ENCODE peak calls at places on chromosome 21, in four cellular contexts. W is K562, U is IMR-90, D is mammary epithelial cell. H is an unnamed sample.
A peak's percentile ranks its signal among the peaks of the same experiment; 100 is the strongest.

GRCh38 chr21:42532466-42533181 is 19.0 kb downstream of the SLC37A1 start:
- DNase-seq in W (no peak), U (peak; percentile 12), D (no peak), H (no peak)

GRCh38 chr21:32748529-32748928 is 20.7 kb upstream of the SYNJ1 start:
- DNase-seq in W (no peak), U (no peak), D (no peak), H (no peak)

GRCh38 chr21:16169810-16170209 is 440.0 kb downstream of the USP25 start:
- DNase-seq in W (no peak), U (no peak), D (no peak), H (no peak)

GRCh38 chr21:45618287-45618686 is 25.2 kb upstream of the PCBP3 start:
- DNase-seq in W (no peak), U (peak; percentile 47), D (no peak), H (no peak)

GRCh38 chr21:38352536-38353219 is 95.9 kb downstream of the KCNJ15 start:
- DNase-seq in W (peak; percentile 72), U (peak; percentile 76), D (peak; percentile 69), H (peak; percentile 70)

GRCh38 chr21:38591138-38591537 is 92.9 kb upstream of the ERG start:
- DNase-seq in W (no peak), U (no peak), D (no peak), H (no peak)

GRCh38 chr21:41816583-41817165 is 49.8 kb upstream of the RIPK4 start:
- DNase-seq in W (peak; percentile 90), U (peak; percentile 46), D (peak; percentile 38), H (peak; percentile 66)

GRCh38 chr21:42848932-42849758 is 30.2 kb downstream of the WDR4 start:
- DNase-seq in W (no peak), U (no peak), D (no peak), H (no peak)

GRCh38 chr21:43343992-43344886 is 82.7 kb downstream of the SIK1 start:
- DNase-seq in W (no peak), U (no peak), D (no peak), H (no peak)

GRCh38 chr21:45562401-45562800 is 20.2 kb upstream of the SLC19A1 start:
- DNase-seq in W (no peak), U (peak; percentile 35), D (no peak), H (no peak)

GRCh38 chr21:43467785-43468184 is 40.9 kb upstream of the SIK1 start:
- DNase-seq in W (no peak), U (no peak), D (no peak), H (no peak)

GRCh38 chr21:38848187-38848609 is 42.5 kb downstream of the ETS2 start:
- DNase-seq in W (no peak), U (no peak), D (no peak), H (no peak)

GRCh38 chr21:38567577-38568360 is 69.5 kb upstream of the ERG start:
- DNase-seq in W (no peak), U (peak; percentile 6), D (no peak), H (peak; percentile 16)

GRCh38 chr21:17782051-17782450 is 37.1 kb downstream of the C21orf91 start:
- DNase-seq in W (no peak), U (no peak), D (no peak), H (no peak)

GRCh38 chr21:26461500-26461899 is 111.6 kb downstream of the CYYR1 start:
- DNase-seq in W (no peak), U (no peak), D (peak; percentile 21), H (no peak)

GRCh38 chr21:33149166-33149565 is 79.2 kb downstream of the OLIG1 start:
- DNase-seq in W (no peak), U (no peak), D (no peak), H (no peak)

GRCh38 chr21:39630191-39630591 is 17.5 kb downstream of the B3GALT5 start:
- DNase-seq in W (no peak), U (peak; percentile 25), D (no peak), H (no peak)

GRCh38 chr21:42107177-42107880 is 36.2 kb downstream of the UMODL1 start:
- DNase-seq in W (peak; percentile 47), U (no peak), D (no peak), H (no peak)

GRCh38 chr21:41045534-41046268 is 122.3 kb upstream of the BACE2 start:
- DNase-seq in W (peak; percentile 32), U (no peak), D (no peak), H (no peak)

GRCh38 chr21:42421018-42421793 is 17.5 kb downstream of the UBASH3A start:
- DNase-seq in W (no peak), U (no peak), D (no peak), H (no peak)

GRCh38 chr21:28773036-28773435 is 219.6 kb downstream of the LTN1 start:
- DNase-seq in W (no peak), U (no peak), D (no peak), H (no peak)

GRCh38 chr21:45554477-45555175 is 12.4 kb upstream of the SLC19A1 start:
- DNase-seq in W (peak; percentile 93), U (peak; percentile 48), D (peak; percentile 48), H (peak; percentile 47)

GRCh38 chr21:42767561-42767835 is 111.8 kb downstream of the WDR4 start:
- DNase-seq in W (no peak), U (no peak), D (no peak), H (no peak)

GRCh38 chr21:17371470-17371869 is 141.4 kb upstream of the CXADR start:
- DNase-seq in W (no peak), U (peak; percentile 74), D (peak; percentile 80), H (no peak)

DNA sequence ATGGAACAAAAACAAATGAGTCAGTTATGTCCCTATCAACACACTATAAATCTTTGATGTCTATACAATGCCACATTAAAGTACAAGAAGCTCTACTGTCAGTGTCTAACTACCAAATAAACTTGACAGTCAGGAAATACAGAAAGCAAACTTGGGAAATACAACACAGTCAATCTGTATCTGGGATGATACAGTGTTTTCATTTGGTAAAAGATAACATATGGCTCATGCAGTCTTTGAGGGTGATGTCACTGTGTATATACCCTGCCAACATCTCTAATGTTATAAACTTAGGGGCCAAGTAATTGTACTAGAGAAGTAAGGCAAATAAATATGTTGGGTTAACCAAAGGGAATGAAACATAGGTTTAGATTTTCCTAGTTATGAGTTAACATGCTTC is 552.5 kb upstream of the ADAMTS5 start:
- DNase-seq in W (no peak), U (peak; percentile 97), D (peak; percentile 68), H (no peak)
- H3K9ac ChIP-seq in W (no peak overlapping the region), U (no peak overlapping the region), D (no peak overlapping the region), H (no peak overlapping the region)

DNA sequence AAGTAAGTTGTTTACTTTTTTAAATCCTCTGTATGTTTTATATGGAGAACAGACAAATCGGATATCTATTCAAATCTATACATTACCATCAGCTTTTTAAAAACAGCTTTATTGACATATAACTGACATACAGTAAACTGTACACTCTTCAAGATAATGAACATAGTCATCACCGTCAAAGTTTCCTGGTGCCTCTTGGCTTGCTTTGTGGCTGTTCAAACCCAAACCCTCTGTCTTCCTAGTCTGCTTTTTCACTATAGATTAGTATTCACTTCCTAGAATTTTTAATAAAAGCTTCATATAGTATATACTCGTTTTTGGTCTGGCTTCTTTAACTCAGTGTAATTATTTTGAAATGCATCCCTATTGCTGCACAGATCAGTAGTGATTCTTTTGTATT is 56.4 kb upstream of the TPTE start:
- DNase-seq in W (no peak), U (no peak), D (no peak), H (no peak)
- H3K9me3 ChIP-seq in W (no peaks in the 10 kb centered on the region), U (peaks cover 16% of the 10 kb centered on the region), D (peaks cover 51% of the 10 kb centered on the region), H (no peaks in the 10 kb centered on the region)

DNA sequence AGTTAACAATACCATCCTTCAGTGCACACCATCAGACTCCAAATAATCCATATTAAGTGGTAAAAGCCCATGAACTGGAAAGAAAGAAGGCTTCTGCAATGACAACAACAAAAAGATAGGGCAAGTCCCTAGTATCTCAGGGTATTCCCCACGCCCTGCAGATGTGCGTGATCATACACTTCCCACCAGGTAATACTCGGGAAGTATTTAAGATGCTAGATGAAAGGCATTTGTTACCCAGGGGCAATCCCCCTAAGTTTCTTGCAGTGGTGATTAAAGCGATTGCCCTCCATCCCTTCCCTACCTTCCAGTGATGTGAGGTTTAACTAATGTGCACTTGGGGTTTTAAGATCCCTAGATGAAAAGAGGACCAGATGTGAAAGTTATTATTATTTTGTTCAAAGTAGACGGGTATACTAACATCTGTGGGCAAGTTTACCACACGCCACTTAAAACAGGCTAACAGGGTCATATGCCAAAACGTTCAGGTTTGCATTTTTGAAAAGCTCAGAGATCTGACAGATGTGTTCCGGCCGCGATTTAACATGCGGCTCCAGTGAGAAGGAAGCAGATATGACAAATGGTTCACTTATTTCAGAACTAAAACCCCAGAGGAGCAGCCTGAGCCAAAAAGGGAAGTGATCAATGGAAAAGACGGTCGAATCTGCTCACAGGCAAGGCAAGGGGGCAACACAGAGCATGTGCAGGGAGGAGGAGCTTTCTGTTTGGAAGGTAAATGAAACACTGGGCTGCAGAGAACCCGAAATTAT is 17.4 kb downstream of the TIAM1 start:
- DNase-seq in W (no peak), U (no peak), D (no peak), H (no peak)
- H3K9ac ChIP-seq in W (no peak overlapping the region), U (no peak overlapping the region), D (no peak overlapping the region), H (no peak overlapping the region)

DNA sequence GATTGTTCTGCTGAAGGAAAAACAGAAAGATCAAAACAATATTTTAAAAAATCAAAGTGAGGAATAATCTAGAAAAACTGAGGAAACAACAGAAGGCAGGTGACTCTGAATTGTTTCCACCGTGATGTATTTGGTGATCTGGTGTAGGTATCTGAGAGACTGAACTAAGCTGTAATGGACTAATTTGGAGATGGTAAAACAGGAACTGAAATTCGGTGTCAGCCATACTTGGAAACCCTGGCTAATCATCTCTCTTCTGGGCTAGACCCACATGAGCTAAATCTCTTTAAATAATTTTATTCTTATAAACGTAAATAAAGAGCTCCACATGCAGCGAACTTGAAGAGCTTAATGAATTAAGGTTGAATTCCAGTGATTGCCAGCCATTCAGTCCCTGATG is 1226.1 kb downstream of the NCAM2 start:
- DNase-seq in W (no peak), U (no peak), D (no peak), H (no peak)
- H3K9me3 ChIP-seq in W (no peaks in the 10 kb centered on the region), U (no peaks in the 10 kb centered on the region), D (peaks cover 12% of the 10 kb centered on the region), H (no peaks in the 10 kb centered on the region)

DNA sequence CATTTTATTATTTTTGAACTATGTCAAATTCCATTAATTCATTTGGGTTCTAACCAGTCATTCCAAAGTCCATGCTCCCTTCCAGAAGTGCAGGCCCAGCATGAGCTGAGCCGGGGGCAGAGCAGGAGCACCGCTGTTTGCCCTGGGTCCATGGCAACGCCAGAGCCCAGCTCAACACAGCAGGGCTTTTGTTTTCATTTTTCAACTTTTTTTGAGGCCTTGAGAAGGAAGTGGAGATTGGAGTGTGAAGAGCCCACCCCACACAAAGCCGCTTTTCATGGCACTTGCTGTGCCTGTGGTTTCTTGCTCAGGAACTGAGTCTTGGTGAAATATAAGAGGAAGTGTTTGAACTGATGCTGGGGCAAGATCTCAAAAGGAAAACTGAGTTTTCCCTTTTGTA is 13.2 kb upstream of the PRMT2 start:
- DNase-seq in W (no peak), U (no peak), D (no peak), H (no peak)
- H3K9ac ChIP-seq in W (no peak overlapping the region), U (no peak overlapping the region), D (no peak overlapping the region), H (no peak overlapping the region)

DNA sequence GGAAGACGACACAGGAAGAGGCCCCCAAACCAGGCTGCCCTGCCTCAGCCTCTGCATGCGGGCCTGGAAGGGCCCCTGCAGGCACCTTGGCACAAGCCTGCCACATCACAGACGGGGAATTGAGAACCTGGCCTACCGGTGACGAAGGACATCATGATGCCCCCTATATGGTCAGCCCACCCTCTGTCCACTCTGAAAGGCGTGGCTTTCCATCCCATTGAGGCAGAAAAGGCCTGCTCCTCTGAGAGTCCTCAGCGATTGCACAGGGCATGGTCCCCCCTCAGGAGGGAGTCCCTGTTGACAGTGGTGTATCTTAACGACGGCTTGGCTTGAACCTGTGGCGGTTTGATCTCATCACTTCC is 11.4 kb downstream of the KRTAP10-1 start:
- DNase-seq in W (no peak), U (no peak), D (no peak), H (no peak)
- H3K9me3 ChIP-seq in W (peaks cover 16% of the 10 kb centered on the region), U (peaks cover 20% of the 10 kb centered on the region), D (peaks cover 18% of the 10 kb centered on the region), H (no peaks in the 10 kb centered on the region)

H was measured in NT2/D1.